ENCODE peak calls at places on chromosome 20, in nine cellular contexts. O is psoas muscle; X is T-helper 9 cell; A is activated CD4-positive, CD25-positive, alpha-beta regulatory T cell; M is HCEC 1CT; L is NCI-H1092; Q is adipocyte; K is NCI-H2171; V is iPS-NIHi11. N is an unnamed sample.

GRCh38 chr20:61295249-61295648 is 43.2 kb downstream of the CDH4 start:
- DNase-seq in O (no peak), X (no peak), A (no peak), M (no peak), L (no peak), Q (no peak), K (no peak), V (no peak), N (no peak)

GRCh38 chr20:63574156-63574828 is at the start of gene HELZ2:
- DNase-seq in O (peak), X (peak), A (peak), M (peak), L (no peak), Q (peak), K (peak), V (peak), N (peak)

GRCh38 chr20:64055893-64056638 is 6.6 kb upstream of the SOX18 start:
- DNase-seq in O (peak), X (no peak), A (no peak), M (no peak), L (no peak), Q (no peak), K (peak), V (no peak), N (no peak)

GRCh38 chr20:25223179-25223661 is 24.7 kb upstream of the PYGB start:
- DNase-seq in O (no peak), X (no peak), A (no peak), M (peak), L (no peak), Q (peak), K (no peak), V (peak), N (no peak)

GRCh38 chr20:25399038-25399430 is 8.4 kb upstream of the ABHD12 start:
- DNase-seq in O (no peak), X (no peak), A (no peak), M (peak), L (peak), Q (peak), K (peak), V (peak), N (no peak)

GRCh38 chr20:16035576-16035975 is 537.7 kb downstream of the KIF16B start:
- DNase-seq in O (no peak), X (no peak), A (no peak), M (no peak), L (no peak), Q (no peak), K (no peak), V (no peak), N (no peak)

GRCh38 chr20:32681175-32682084 is 7.7 kb upstream of the C20orf203 start:
- DNase-seq in O (no peak), X (no peak), A (no peak), M (no peak), L (peak), Q (no peak), K (peak), V (peak), N (no peak)

GRCh38 chr20:57693670-57694329 is 16.0 kb downstream of the PMEPA1 start:
- DNase-seq in O (no peak), X (no peak), A (no peak), M (no peak), L (no peak), Q (no peak), K (no peak), V (no peak), N (no peak)

GRCh38 chr20:48791666-48792071 is 36.1 kb downstream of the PREX1 start:
- DNase-seq in O (no peak), X (no peak), A (no peak), M (peak), L (no peak), Q (peak), K (no peak), V (no peak), N (no peak)

GRCh38 chr20:23257848-23258746 is 92.5 kb upstream of the NXT1 start:
- DNase-seq in O (no peak), X (no peak), A (no peak), M (peak), L (peak), Q (peak), K (no peak), V (no peak), N (no peak)

GRCh38 chr20:32456869-32457421 is 98.8 kb downstream of the ASXL1 start:
- DNase-seq in O (peak), X (no peak), A (no peak), M (peak), L (no peak), Q (peak), K (peak), V (peak), N (peak)

GRCh38 chr20:2793471-2793870 is 7.0 kb downstream of the CPXM1 start:
- DNase-seq in O (no peak), X (no peak), A (no peak), M (no peak), L (no peak), Q (no peak), K (no peak), V (no peak), N (no peak)

GRCh38 chr20:36317675-36318074 is 11.5 kb downstream of the DLGAP4 start:
- DNase-seq in O (no peak), X (no peak), A (no peak), M (no peak), L (no peak), Q (no peak), K (no peak), V (no peak), N (no peak)

GRCh38 chr20:4076671-4077070 is 61.3 kb upstream of the RNF24 start:
- DNase-seq in O (no peak), X (no peak), A (no peak), M (peak), L (no peak), Q (peak), K (no peak), V (no peak), N (no peak)

GRCh38 chr20:57680131-57680716 is 29.6 kb downstream of the PMEPA1 start:
- DNase-seq in O (no peak), X (no peak), A (no peak), M (no peak), L (no peak), Q (no peak), K (no peak), V (no peak), N (no peak)

GRCh38 chr20:24382775-24383174 is 86.7 kb upstream of the SYNDIG1 start:
- DNase-seq in O (no peak), X (no peak), A (no peak), M (no peak), L (peak), Q (no peak), K (peak), V (no peak), N (no peak)

GRCh38 chr20:19668406-19668805 is 89.7 kb upstream of the RIN2 start:
- DNase-seq in O (no peak), X (no peak), A (no peak), M (no peak), L (no peak), Q (no peak), K (no peak), V (no peak), N (no peak)

GRCh38 chr20:6575912-6576391 is 191.5 kb upstream of the BMP2 start:
- DNase-seq in O (no peak), X (no peak), A (no peak), M (no peak), L (no peak), Q (peak), K (no peak), V (no peak), N (no peak)

GRCh38 chr20:62365814-62366369 is 1.2 kb downstream of the LAMA5 start:
- DNase-seq in O (peak), X (no peak), A (no peak), M (no peak), L (no peak), Q (no peak), K (no peak), V (peak), N (no peak)

GRCh38 chr20:35311822-35312221 is 19.6 kb upstream of the FAM83C start:
- DNase-seq in O (no peak), X (no peak), A (no peak), M (no peak), L (no peak), Q (no peak), K (no peak), V (no peak), N (no peak)

GRCh38 chr20:57638173-57638894 is 18.1 kb upstream of the ZBP1 start:
- DNase-seq in O (no peak), X (no peak), A (no peak), M (no peak), L (no peak), Q (no peak), K (no peak), V (no peak), N (no peak)

GRCh38 chr20:41029150-41029872 is 689 bp downstream of the TOP1 start:
- DNase-seq in O (peak), X (peak), A (no peak), M (no peak), L (no peak), Q (peak), K (peak), V (peak), N (no peak)

GRCh38 chr20:48552550-48552949 is 275.2 kb downstream of the PREX1 start:
- DNase-seq in O (no peak), X (no peak), A (no peak), M (no peak), L (no peak), Q (no peak), K (no peak), V (no peak), N (no peak)

GRCh38 chr20:62907377-62908317 is 18.7 kb downstream of the DIDO1 start:
- DNase-seq in O (no peak), X (no peak), A (no peak), M (no peak), L (no peak), Q (peak), K (no peak), V (peak), N (no peak)

GRCh38 chr20:10578607-10579006 is 95.2 kb downstream of the JAG1 start:
- DNase-seq in O (no peak), X (no peak), A (no peak), M (peak), L (no peak), Q (no peak), K (no peak), V (no peak), N (no peak)

GRCh38 chr20:33046412-33046811 is 7.3 kb upstream of the BPIFB3 start:
- DNase-seq in O (no peak), X (no peak), A (no peak), M (no peak), L (no peak), Q (no peak), K (no peak), V (no peak), N (no peak)